ENCODE peak calls at places on chromosomes 5 and 9, in nine cellular contexts. S is activated T-cell treated with anti-CD3 and anti-CD28 coated beads for 1 hour; W is stimulated activated naive B cell treated with anti-CD40 and anti-IgM and Interleukin-4, amounts not matched to agents 10 μg/mL and 1 μg/mL and 100 μg/mL, for 72 hours; F is H4; H is NCI-H2081; X is left cardiac atrium; P is non-pigmented ciliary epithelial cell; N is CD4-positive, alpha-beta T cell; Z is GDM1. B is an unnamed sample.

GRCh38 chr5:15425802-15426201 is 74.2 kb upstream of the FBXL7 start:
- DNase-seq in S (no peak), W (no peak), F (no peak), H (no peak), X (no peak), P (peak; percentile 9), N (no peak), Z (no peak), B (no peak)

GRCh38 chr5:57346336-57346735 is 136.3 kb downstream of the ACTBL2 start:
- DNase-seq in S (no peak), W (no peak), F (no peak), H (no peak), X (no peak), P (no peak), N (no peak), Z (no peak), B (no peak)

GRCh38 chr5:98902733-98903132 is 26.1 kb downstream of the CHD1 start:
- DNase-seq in S (no peak), W (no peak), F (no peak), H (no peak), X (no peak), P (no peak), N (no peak), Z (no peak), B (no peak)

GRCh38 chr9:16864741-16865434 is 5.6 kb downstream of the BNC2 start:
- DNase-seq in S (no peak), W (no peak), F (no peak), H (no peak), X (no peak), P (no peak), N (no peak), Z (no peak), B (no peak)

GRCh38 chr5:172123269-172123692 is 64.7 kb downstream of the STK10 start:
- DNase-seq in S (no peak), W (no peak), F (peak; percentile 71), H (peak; percentile 25), X (peak; percentile 86), P (no peak), N (no peak), Z (no peak), B (no peak)

GRCh38 chr5:179160584-179160983 is 100.4 kb downstream of the ZNF354C start:
- DNase-seq in S (no peak), W (no peak), F (no peak), H (no peak), X (peak; percentile 2), P (no peak), N (no peak), Z (no peak), B (no peak)

GRCh38 chr5:127369772-127370171 is 79.2 kb downstream of the MEGF10 start:
- DNase-seq in S (no peak), W (no peak), F (no peak), H (no peak), X (no peak), P (no peak), N (no peak), Z (no peak), B (no peak)

GRCh38 chr5:36599986-36600779 is 6.2 kb upstream of the SLC1A3 start:
- DNase-seq in S (no peak), W (no peak), F (no peak), H (no peak), X (no peak), P (no peak), N (no peak), Z (no peak), B (no peak)

GRCh38 chr5:32683125-32683524 is 28.0 kb upstream of the NPR3 start:
- DNase-seq in S (no peak), W (no peak), F (no peak), H (no peak), X (no peak), P (no peak), N (no peak), Z (no peak), B (no peak)

GRCh38 chr5:37721447-37721871 is 118.4 kb downstream of the GDNF start:
- DNase-seq in S (no peak), W (no peak), F (no peak), H (no peak), X (no peak), P (no peak), N (no peak), Z (no peak), B (peak; percentile 48)

GRCh38 chr5:73692166-73692640 is 66.2 kb downstream of the ARHGEF28 start:
- DNase-seq in S (no peak), W (no peak), F (peak; percentile 39), H (no peak), X (no peak), P (peak; percentile 70), N (no peak), Z (no peak), B (no peak)

GRCh38 chr5:71573611-71574010 is 13.5 kb upstream of the MCCC2 start:
- DNase-seq in S (no peak), W (no peak), F (no peak), H (no peak), X (no peak), P (no peak), N (no peak), Z (no peak), B (no peak)

GRCh38 chr9:97243606-97244005 is 63.9 kb upstream of the CCDC180 start:
- DNase-seq in S (no peak), W (no peak), F (no peak), H (no peak), X (no peak), P (no peak), N (no peak), Z (no peak), B (no peak)

GRCh38 chr5:14101922-14102321 is 41.2 kb upstream of the TRIO start:
- DNase-seq in S (no peak), W (no peak), F (no peak), H (no peak), X (no peak), P (no peak), N (no peak), Z (no peak), B (no peak)

GRCh38 chr9:114718801-114719221 is 36.8 kb upstream of the TEX48 start:
- DNase-seq in S (peak; percentile 46), W (peak; percentile 79), F (peak; percentile 49), H (no peak), X (no peak), P (no peak), N (peak; percentile 65), Z (no peak), B (no peak)

GRCh38 chr5:37724395-37725125 is 115.3 kb downstream of the GDNF start:
- DNase-seq in S (no peak), W (no peak), F (peak; percentile 42), H (no peak), X (no peak), P (no peak), N (no peak), Z (no peak), B (no peak)

GRCh38 chr9:125538092-125538473 is 168.9 kb downstream of the MAPKAP1 start:
- DNase-seq in S (no peak), W (no peak), F (peak; percentile 78), H (peak; percentile 50), X (no peak), P (peak; percentile 76), N (no peak), Z (no peak), B (no peak)

GRCh38 chr5:16411741-16412455 is 53.7 kb downstream of the ZNF622 start:
- DNase-seq in S (no peak), W (no peak), F (no peak), H (no peak), X (no peak), P (peak; percentile 10), N (no peak), Z (no peak), B (no peak)

GRCh38 chr9:121388140-121388925 is 18.3 kb upstream of the STOM start:
- DNase-seq in S (no peak), W (no peak), F (no peak), H (no peak), X (no peak), P (no peak), N (no peak), Z (no peak), B (no peak)

GRCh38 chr9:2872941-2873323 is 29.0 kb upstream of the PUM3 start:
- DNase-seq in S (no peak), W (no peak), F (no peak), H (no peak), X (no peak), P (no peak), N (peak; percentile 5), Z (no peak), B (no peak)

GRCh38 chr5:65191554-65192126 is 290.1 kb downstream of the ADAMTS6 start:
- DNase-seq in S (no peak), W (no peak), F (no peak), H (no peak), X (no peak), P (no peak), N (no peak), Z (no peak), B (no peak)

GRCh38 chr9:98465799-98466198 is 210.3 kb upstream of the TBC1D2 start:
- DNase-seq in S (no peak), W (no peak), F (no peak), H (no peak), X (no peak), P (no peak), N (no peak), Z (no peak), B (no peak)

GRCh38 chr9:127693143-127693542 is 13.6 kb upstream of the CFAP157 start:
- DNase-seq in S (no peak), W (no peak), F (no peak), H (no peak), X (no peak), P (no peak), N (no peak), Z (no peak), B (no peak)

GRCh38 chr5:180116441-180117377 is 45.1 kb upstream of the RNF130 start:
- DNase-seq in S (no peak), W (no peak), F (no peak), H (no peak), X (peak; percentile 14), P (no peak), N (no peak), Z (no peak), B (no peak)

GRCh38 chr9:99353408-99353807 is 131.3 kb downstream of the SEC61B start:
- DNase-seq in S (no peak), W (no peak), F (peak; percentile 81), H (no peak), X (no peak), P (peak; percentile 67), N (no peak), Z (no peak), B (no peak)

GRCh38 chr5:122099060-122099790 is 21.2 kb upstream of the LOX start:
- DNase-seq in S (no peak), W (no peak), F (peak; percentile 62), H (no peak), X (no peak), P (no peak), N (no peak), Z (no peak), B (no peak)

GRCh38 chr5:156394642-156395393 is 67.9 kb downstream of the SGCD start:
- DNase-seq in S (no peak), W (no peak), F (no peak), H (peak; percentile 31), X (no peak), P (no peak), N (no peak), Z (no peak), B (no peak)

GRCh38 chr5:56814361-56814962 is 887 bp upstream of the MAP3K1 start:
- DNase-seq in S (no peak), W (no peak), F (no peak), H (no peak), X (peak; percentile 59), P (no peak), N (peak; percentile 25), Z (no peak), B (no peak)

GRCh38 chr5:33696413-33696812 is 195.4 kb downstream of the ADAMTS12 start:
- DNase-seq in S (no peak), W (no peak), F (no peak), H (no peak), X (no peak), P (no peak), N (no peak), Z (no peak), B (no peak)

GRCh38 chr9:95075700-95076099 is 241.8 kb downstream of the FANCC start:
- DNase-seq in S (no peak), W (no peak), F (no peak), H (no peak), X (no peak), P (no peak), N (no peak), Z (no peak), B (no peak)

GRCh38 chr5:39547548-39548154 is 122.9 kb upstream of the DAB2 start:
- DNase-seq in S (no peak), W (no peak), F (peak; percentile 63), H (peak; percentile 80), X (no peak), P (no peak), N (no peak), Z (no peak), B (no peak)

B was measured in GM12864.